ENCODE peak calls at places on chromosomes 3 and 15, in six cellular contexts. One of them, this sample, is unnamed. For H3K4me1, the result is how much of the 10 kb centered on the place peaks cover.

GRCh38 chr15:51484781-51485180 is 137.8 kb downstream of the DMXL2 start:
- DNase-seq in kidney: no peak
- DNase-seq in IMR-90: no peak
- DNase-seq in breast epithelium: no peak
- DNase-seq in HCT116: no peak
- DNase-seq in fibroblast of lung: peak
- DNase-seq in this sample: no peak

GRCh38 chr15:88612186-88612796 is 8.8 kb upstream of the AEN start:
- DNase-seq in breast epithelium: no peak
- DNase-seq in kidney: no peak
- DNase-seq in HCT116: no peak
- DNase-seq in IMR-90: no peak
- DNase-seq in fibroblast of lung: no peak
- DNase-seq in this sample: no peak

GRCh38 chr3:65785065-65785645 is 253.6 kb downstream of the MAGI1 start:
- DNase-seq in kidney: no peak
- DNase-seq in fibroblast of lung: peak
- DNase-seq in breast epithelium: no peak
- DNase-seq in HCT116: peak
- DNase-seq in IMR-90: peak
- DNase-seq in this sample: no peak

GRCh38 chr15:101013769-101014223 is 94.6 kb downstream of the LRRK1 start:
- DNase-seq in kidney: no peak
- DNase-seq in fibroblast of lung: no peak
- DNase-seq in IMR-90: no peak
- DNase-seq in HCT116: no peak
- DNase-seq in breast epithelium: no peak
- DNase-seq in this sample: no peak

GRCh38 chr3:97917813-97918536 is 54.3 kb downstream of the RIOX2 start:
- DNase-seq in kidney: no peak
- DNase-seq in IMR-90: peak
- DNase-seq in HCT116: no peak
- DNase-seq in fibroblast of lung: peak
- DNase-seq in breast epithelium: no peak
- DNase-seq in this sample: no peak

GRCh38 chr15:37682304-37682703 is 252.1 kb upstream of the TMCO5A start:
- DNase-seq in breast epithelium: no peak
- DNase-seq in kidney: no peak
- DNase-seq in HCT116: peak
- DNase-seq in IMR-90: peak
- DNase-seq in fibroblast of lung: peak
- DNase-seq in this sample: no peak

GRCh38 chr3:56894912-56895431 is 93.2 kb upstream of the ARHGEF3 start:
- DNase-seq in HCT116: no peak
- DNase-seq in breast epithelium: no peak
- DNase-seq in IMR-90: peak
- DNase-seq in fibroblast of lung: peak
- DNase-seq in kidney: no peak
- DNase-seq in this sample: no peak

GRCh38 chr15:91915576-91915975 is 62.1 kb downstream of the SLCO3A1 start:
- DNase-seq in IMR-90: no peak
- DNase-seq in fibroblast of lung: no peak
- DNase-seq in HCT116: no peak
- DNase-seq in breast epithelium: no peak
- DNase-seq in kidney: no peak
- DNase-seq in this sample: no peak

GRCh38 chr3:133887951-133888703 is 7.6 kb downstream of the RAB6B start:
- DNase-seq in breast epithelium: no peak
- DNase-seq in IMR-90: no peak
- DNase-seq in kidney: peak
- DNase-seq in HCT116: no peak
- DNase-seq in fibroblast of lung: peak
- DNase-seq in this sample: no peak

GRCh38 chr3:189851682-189852081 is 220.5 kb downstream of the TP63 start:
- DNase-seq in fibroblast of lung: no peak
- DNase-seq in HCT116: no peak
- DNase-seq in breast epithelium: no peak
- DNase-seq in IMR-90: no peak
- DNase-seq in kidney: no peak
- DNase-seq in this sample: no peak

GRCh38 chr15:100099976-100100375 is 241.8 kb downstream of the ADAMTS17 start:
- DNase-seq in breast epithelium: no peak
- DNase-seq in fibroblast of lung: no peak
- DNase-seq in IMR-90: no peak
- DNase-seq in kidney: no peak
- DNase-seq in HCT116: no peak
- DNase-seq in this sample: no peak

GRCh38 chr3:4900298-4900697 is 78.9 kb upstream of the BHLHE40 start:
- DNase-seq in breast epithelium: no peak
- DNase-seq in IMR-90: no peak
- DNase-seq in HCT116: no peak
- DNase-seq in kidney: no peak
- DNase-seq in fibroblast of lung: no peak
- DNase-seq in this sample: no peak

GRCh38 chr15:78691167-78691872 is 50.3 kb upstream of the CHRNB4 start:
- DNase-seq in fibroblast of lung: no peak
- DNase-seq in HCT116: no peak
- DNase-seq in breast epithelium: no peak
- DNase-seq in IMR-90: no peak
- DNase-seq in kidney: no peak
- DNase-seq in this sample: no peak

GRCh38 chr3:52106951-52107611 is 47.1 kb downstream of the POC1A start:
- DNase-seq in breast epithelium: no peak
- DNase-seq in fibroblast of lung: no peak
- DNase-seq in IMR-90: no peak
- DNase-seq in kidney: peak
- DNase-seq in HCT116: no peak
- DNase-seq in this sample: no peak

GRCh38 chr3:38139191-38139590 is 730 bp downstream of the MYD88 start:
- DNase-seq in IMR-90: no peak
- DNase-seq in HCT116: no peak
- DNase-seq in breast epithelium: no peak
- DNase-seq in kidney: no peak
- DNase-seq in fibroblast of lung: no peak
- DNase-seq in this sample: no peak

GRCh38 chr3:32814371-32814770 is 3.4 kb upstream of the TRIM71 start:
- DNase-seq in IMR-90: no peak
- DNase-seq in breast epithelium: no peak
- DNase-seq in HCT116: no peak
- DNase-seq in kidney: no peak
- DNase-seq in fibroblast of lung: no peak
- DNase-seq in this sample: no peak

GRCh38 chr3:196563721-196564225 is 4.6 kb downstream of the WDR53 start:
- DNase-seq in breast epithelium: no peak
- DNase-seq in kidney: no peak
- DNase-seq in fibroblast of lung: no peak
- DNase-seq in HCT116: peak
- DNase-seq in IMR-90: peak
- DNase-seq in this sample: no peak

GRCh38 chr3:138317687-138318086 is 12.0 kb downstream of the NME9 start:
- DNase-seq in IMR-90: no peak
- DNase-seq in kidney: no peak
- DNase-seq in fibroblast of lung: no peak
- DNase-seq in breast epithelium: no peak
- DNase-seq in HCT116: no peak
- DNase-seq in this sample: peak

GRCh38 chr3:9957214-9957613 is 5.0 kb upstream of the PRRT3 start:
- DNase-seq in IMR-90: peak
- DNase-seq in kidney: no peak
- DNase-seq in fibroblast of lung: peak
- DNase-seq in HCT116: no peak
- DNase-seq in breast epithelium: no peak
- DNase-seq in this sample: no peak

GRCh38 chr3:171775943-171776342 is 34.3 kb downstream of the PLD1 start:
- DNase-seq in HCT116: no peak
- DNase-seq in fibroblast of lung: no peak
- DNase-seq in kidney: no peak
- DNase-seq in IMR-90: no peak
- DNase-seq in breast epithelium: no peak
- DNase-seq in this sample: no peak

GRCh38 chr15:52657338-52657737 is 21.9 kb downstream of the ATOSA start:
- DNase-seq in fibroblast of lung: peak
- DNase-seq in kidney: no peak
- DNase-seq in breast epithelium: no peak
- DNase-seq in HCT116: no peak
- DNase-seq in IMR-90: peak
- DNase-seq in this sample: no peak

GRCh38 chr15:71634820-71635219 is 175.5 kb upstream of the NR2E3 start:
- DNase-seq in IMR-90: no peak
- DNase-seq in kidney: no peak
- DNase-seq in fibroblast of lung: no peak
- DNase-seq in breast epithelium: no peak
- DNase-seq in HCT116: no peak
- DNase-seq in this sample: no peak

GRCh38 chr3:43770426-43771103 is 79.8 kb downstream of the ABHD5 start:
- DNase-seq in breast epithelium: no peak
- DNase-seq in IMR-90: no peak
- DNase-seq in fibroblast of lung: no peak
- DNase-seq in HCT116: no peak
- DNase-seq in kidney: peak
- DNase-seq in this sample: peak

GRCh38 chr15:68650901-68651709 is 72.3 kb downstream of the CORO2B start:
- DNase-seq in IMR-90: no peak
- DNase-seq in HCT116: peak
- DNase-seq in kidney: no peak
- DNase-seq in fibroblast of lung: no peak
- DNase-seq in breast epithelium: peak
- DNase-seq in this sample: peak

GRCh38 chr15:83204697-83205096 is 2.9 kb downstream of the HDGFL3 start:
- DNase-seq in kidney: no peak
- DNase-seq in breast epithelium: no peak
- DNase-seq in HCT116: no peak
- DNase-seq in IMR-90: no peak
- DNase-seq in fibroblast of lung: no peak
- DNase-seq in this sample: no peak

GRCh38 chr15:40435331-40436089 is 5.2 kb upstream of the BAHD1 start:
- DNase-seq in IMR-90: no peak
- DNase-seq in fibroblast of lung: no peak
- DNase-seq in HCT116: no peak
- DNase-seq in kidney: no peak
- DNase-seq in breast epithelium: no peak
- DNase-seq in this sample: peak

GRCh38 chr3:110624571-110624970 is 447.0 kb upstream of the NECTIN3 start:
- DNase-seq in kidney: no peak
- DNase-seq in breast epithelium: no peak
- DNase-seq in fibroblast of lung: peak
- DNase-seq in HCT116: no peak
- DNase-seq in IMR-90: peak
- DNase-seq in this sample: no peak

GRCh38 chr15:28021281-28022039 is 77.7 kb downstream of the OCA2 start:
- DNase-seq in fibroblast of lung: peak
- DNase-seq in breast epithelium: no peak
- DNase-seq in IMR-90: peak
- DNase-seq in kidney: peak
- DNase-seq in HCT116: peak
- DNase-seq in this sample: no peak

GRCh38 chr15:66802087-66803001 is 100.3 kb downstream of the SMAD6 start:
- DNase-seq in breast epithelium: no peak
- DNase-seq in IMR-90: peak
- DNase-seq in HCT116: no peak
- DNase-seq in fibroblast of lung: peak
- DNase-seq in kidney: peak
- DNase-seq in this sample: no peak

GRCh38 chr15:66798426-66799061 is 96.5 kb downstream of the SMAD6 start:
- DNase-seq in kidney: no peak
- DNase-seq in HCT116: no peak
- DNase-seq in IMR-90: peak
- DNase-seq in fibroblast of lung: peak
- DNase-seq in breast epithelium: no peak
- DNase-seq in this sample: no peak

GRCh38 chr15:66801266-66801665 is 99.2 kb downstream of the SMAD6 start:
- DNase-seq in kidney: no peak
- DNase-seq in breast epithelium: no peak
- DNase-seq in IMR-90: no peak
- DNase-seq in fibroblast of lung: no peak
- DNase-seq in HCT116: no peak
- DNase-seq in this sample: no peak

GRCh38 chr15:66799242-66799641 is 97.2 kb downstream of the SMAD6 start:
- DNase-seq in fibroblast of lung: no peak
- DNase-seq in breast epithelium: no peak
- DNase-seq in IMR-90: no peak
- DNase-seq in kidney: no peak
- DNase-seq in HCT116: no peak
- DNase-seq in this sample: no peak

GRCh38 chr15:66800584-66801235 is 98.7 kb downstream of the SMAD6 start:
- DNase-seq in kidney: no peak
- DNase-seq in IMR-90: no peak
- DNase-seq in fibroblast of lung: no peak
- DNase-seq in breast epithelium: no peak
- DNase-seq in HCT116: no peak
- DNase-seq in this sample: no peak
- H3K4me1 ChIP-seq in kidney: under half
- H3K4me1 ChIP-seq in IMR-90: under half
- H3K4me1 ChIP-seq in fibroblast of lung: under half
- H3K4me1 ChIP-seq in breast epithelium: under half
- H3K4me1 ChIP-seq in HCT116: under half
- H3K4me1 ChIP-seq in this sample: under half

DNA sequence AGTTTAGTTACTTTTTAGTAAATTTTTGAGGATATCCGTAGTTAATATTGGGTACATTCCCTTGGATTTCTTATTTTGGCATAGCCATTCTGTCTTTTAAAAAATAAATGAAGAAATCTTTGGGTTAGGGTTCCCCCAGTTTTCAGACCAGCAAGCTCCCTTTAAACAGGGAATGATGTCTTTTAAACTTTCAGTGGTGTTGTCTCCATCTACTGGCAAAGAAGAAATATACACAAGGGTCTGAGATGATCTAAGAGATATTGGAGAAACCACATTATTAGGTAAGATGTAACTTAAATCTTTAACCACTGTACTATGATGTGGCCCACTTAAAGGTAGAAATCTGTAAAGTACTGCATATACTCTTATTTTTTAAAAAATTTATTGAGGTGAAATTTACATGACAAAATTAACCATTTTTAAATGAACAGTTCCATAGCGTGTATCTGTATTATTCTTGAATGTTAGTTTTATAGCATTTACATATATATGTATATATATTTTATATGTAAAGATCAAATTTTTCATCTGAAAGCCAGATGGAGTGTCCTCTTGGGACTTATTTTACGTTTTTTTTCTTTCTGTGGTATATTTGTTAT is 35.1 kb upstream of the EIF3J start:
- DNase-seq in fibroblast of lung: peak
- DNase-seq in HCT116: peak
- DNase-seq in kidney: no peak
- DNase-seq in IMR-90: peak
- DNase-seq in breast epithelium: no peak
- DNase-seq in this sample: no peak
- TF ChIP-seq CTCF in fibroblast of lung: peak
- TF ChIP-seq CTCF in HCT116: peak
- TF ChIP-seq CTCF in kidney: peak
- TF ChIP-seq CTCF in IMR-90: peak
- TF ChIP-seq CTCF in breast epithelium: peak
- TF ChIP-seq CTCF in this sample: peak

GRCh38 chr3:194688207-194688711 is 2.6 kb downstream of the FAM43A start:
- DNase-seq in breast epithelium: no peak
- DNase-seq in kidney: peak
- DNase-seq in fibroblast of lung: peak
- DNase-seq in IMR-90: peak
- DNase-seq in HCT116: no peak
- DNase-seq in this sample: peak
- H3K4me3 ChIP-seq in breast epithelium: peak
- H3K4me3 ChIP-seq in kidney: peak
- H3K4me3 ChIP-seq in fibroblast of lung: peak
- H3K4me3 ChIP-seq in IMR-90: peak
- H3K4me3 ChIP-seq in HCT116: no peak
- H3K4me3 ChIP-seq in this sample: peak

GRCh38 chr15:63504979-63505841 is 817 bp downstream of the USP3 start:
- DNase-seq in breast epithelium: peak
- DNase-seq in HCT116: no peak
- DNase-seq in kidney: peak
- DNase-seq in IMR-90: peak
- DNase-seq in fibroblast of lung: peak
- DNase-seq in this sample: peak
- H3K4me1 ChIP-seq in breast epithelium: under half
- H3K4me1 ChIP-seq in HCT116: under half
- H3K4me1 ChIP-seq in kidney: under half
- H3K4me1 ChIP-seq in IMR-90: under half
- H3K4me1 ChIP-seq in fibroblast of lung: under half
- H3K4me1 ChIP-seq in this sample: half or more

This sample was measured in psoas muscle.